ENCODE peak calls at places on chromosomes 16 and 17, in four cellular contexts. One of them, this sample, is unnamed.

GRCh38 chr16:8712589-8713361 is 38.4 kb downstream of the ABAT start:
- DNase-seq in SK-N-SH: peak
- DNase-seq in GM12878: no peak
- DNase-seq in K562: no peak
- DNase-seq in this sample: peak

GRCh38 chr16:20768121-20768520 is 4.3 kb downstream of the ACSM3 start:
- DNase-seq in GM12878: no peak
- DNase-seq in K562: no peak
- DNase-seq in SK-N-SH: no peak
- DNase-seq in this sample: no peak

GRCh38 chr17:10156579-10157488 is 41.6 kb downstream of the GAS7 start:
- DNase-seq in K562: no peak
- DNase-seq in GM12878: peak
- DNase-seq in SK-N-SH: no peak
- DNase-seq in this sample: no peak

GRCh38 chr16:89972244-89973234 is 24.0 kb downstream of the DEF8 start:
- DNase-seq in GM12878: no peak
- DNase-seq in SK-N-SH: peak
- DNase-seq in K562: peak
- DNase-seq in this sample: peak

GRCh38 chr16:5035909-5036227 is 2.1 kb upstream of the NAGPA start:
- DNase-seq in SK-N-SH: no peak
- DNase-seq in K562: no peak
- DNase-seq in GM12878: no peak
- DNase-seq in this sample: no peak

GRCh38 chr16:73047536-73048291 is at the start of gene ZFHX3:
- DNase-seq in GM12878: no peak
- DNase-seq in K562: no peak
- DNase-seq in SK-N-SH: peak
- DNase-seq in this sample: peak

GRCh38 chr17:57861737-57862409 is 12.0 kb upstream of the MRPS23 start:
- DNase-seq in K562: no peak
- DNase-seq in SK-N-SH: peak
- DNase-seq in GM12878: no peak
- DNase-seq in this sample: peak

GRCh38 chr16:78537511-78537910 is 438.1 kb downstream of the WWOX start:
- DNase-seq in SK-N-SH: no peak
- DNase-seq in K562: no peak
- DNase-seq in GM12878: no peak
- DNase-seq in this sample: no peak

GRCh38 chr17:75124041-75124818 is 7.3 kb downstream of the NT5C start:
- DNase-seq in GM12878: no peak
- DNase-seq in K562: peak
- DNase-seq in SK-N-SH: no peak
- DNase-seq in this sample: no peak

GRCh38 chr17:11795906-11796305 is 197.6 kb downstream of the DNAH9 start:
- DNase-seq in K562: no peak
- DNase-seq in SK-N-SH: no peak
- DNase-seq in GM12878: no peak
- DNase-seq in this sample: no peak

GRCh38 chr17:55308613-55309332 is 44.0 kb downstream of the HLF start:
- DNase-seq in SK-N-SH: no peak
- DNase-seq in GM12878: no peak
- DNase-seq in K562: no peak
- DNase-seq in this sample: no peak

GRCh38 chr16:76940251-76940650 is 250.7 kb upstream of the MON1B start:
- DNase-seq in GM12878: no peak
- DNase-seq in K562: no peak
- DNase-seq in SK-N-SH: no peak
- DNase-seq in this sample: no peak
- TF ChIP-seq USF1 in GM12878: no peak
- TF ChIP-seq USF1 in K562: no peak
- TF ChIP-seq USF1 in SK-N-SH: no peak
- TF ChIP-seq USF1 in this sample: no peak

GRCh38 chr16:88763502-88764053 is 21.4 kb downstream of the PIEZO1 start:
- DNase-seq in GM12878: no peak
- DNase-seq in SK-N-SH: no peak
- DNase-seq in K562: peak
- DNase-seq in this sample: peak
- TF ChIP-seq USF1 in GM12878: no peak
- TF ChIP-seq USF1 in SK-N-SH: no peak
- TF ChIP-seq USF1 in K562: no peak
- TF ChIP-seq USF1 in this sample: no peak

DNA sequence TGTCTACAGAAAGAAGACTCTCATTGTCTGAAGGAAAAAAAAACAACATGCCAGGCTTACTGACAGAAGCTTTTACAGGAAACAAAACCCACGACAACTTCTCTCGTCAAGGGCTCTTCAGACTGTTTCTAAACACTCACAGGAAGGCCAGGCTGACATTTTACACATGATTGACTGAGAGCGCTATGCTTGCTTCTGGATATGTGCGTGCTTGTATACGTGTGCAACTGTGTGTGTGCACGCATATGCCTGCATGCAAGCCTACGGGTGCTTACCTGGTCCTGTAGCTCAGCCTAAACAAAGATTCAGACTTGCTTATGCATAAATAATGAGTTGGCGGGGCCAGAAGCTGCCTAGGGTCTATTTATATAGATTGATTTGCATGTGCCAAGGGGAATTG is 460.9 kb upstream of the C16orf82 start:
- DNase-seq in GM12878: no peak
- DNase-seq in SK-N-SH: no peak
- DNase-seq in K562: no peak
- DNase-seq in this sample: no peak
- TF ChIP-seq USF1 in GM12878: no peak
- TF ChIP-seq USF1 in SK-N-SH: no peak
- TF ChIP-seq USF1 in K562: no peak
- TF ChIP-seq USF1 in this sample: no peak

GRCh38 chr17:28285965-28286364 is 33.0 kb upstream of the TMEM97 start:
- DNase-seq in GM12878: no peak
- DNase-seq in SK-N-SH: no peak
- DNase-seq in K562: no peak
- DNase-seq in this sample: no peak

GRCh38 chr17:28280826-28281225 is 38.2 kb upstream of the TMEM97 start:
- DNase-seq in K562: no peak
- DNase-seq in SK-N-SH: no peak
- DNase-seq in GM12878: no peak
- DNase-seq in this sample: no peak

GRCh38 chr17:28282596-28282995 is 36.4 kb upstream of the TMEM97 start:
- DNase-seq in SK-N-SH: no peak
- DNase-seq in GM12878: no peak
- DNase-seq in K562: no peak
- DNase-seq in this sample: no peak
- TF ChIP-seq USF1 in SK-N-SH: no peak
- TF ChIP-seq USF1 in GM12878: no peak
- TF ChIP-seq USF1 in K562: no peak
- TF ChIP-seq USF1 in this sample: no peak

GRCh38 chr17:61396586-61397085 is 3.0 kb upstream of the TBX2 start:
- DNase-seq in GM12878: no peak
- DNase-seq in K562: no peak
- DNase-seq in SK-N-SH: no peak
- DNase-seq in this sample: no peak
- TF ChIP-seq USF1 in GM12878: no peak
- TF ChIP-seq USF1 in K562: no peak
- TF ChIP-seq USF1 in SK-N-SH: no peak
- TF ChIP-seq USF1 in this sample: no peak

DNA sequence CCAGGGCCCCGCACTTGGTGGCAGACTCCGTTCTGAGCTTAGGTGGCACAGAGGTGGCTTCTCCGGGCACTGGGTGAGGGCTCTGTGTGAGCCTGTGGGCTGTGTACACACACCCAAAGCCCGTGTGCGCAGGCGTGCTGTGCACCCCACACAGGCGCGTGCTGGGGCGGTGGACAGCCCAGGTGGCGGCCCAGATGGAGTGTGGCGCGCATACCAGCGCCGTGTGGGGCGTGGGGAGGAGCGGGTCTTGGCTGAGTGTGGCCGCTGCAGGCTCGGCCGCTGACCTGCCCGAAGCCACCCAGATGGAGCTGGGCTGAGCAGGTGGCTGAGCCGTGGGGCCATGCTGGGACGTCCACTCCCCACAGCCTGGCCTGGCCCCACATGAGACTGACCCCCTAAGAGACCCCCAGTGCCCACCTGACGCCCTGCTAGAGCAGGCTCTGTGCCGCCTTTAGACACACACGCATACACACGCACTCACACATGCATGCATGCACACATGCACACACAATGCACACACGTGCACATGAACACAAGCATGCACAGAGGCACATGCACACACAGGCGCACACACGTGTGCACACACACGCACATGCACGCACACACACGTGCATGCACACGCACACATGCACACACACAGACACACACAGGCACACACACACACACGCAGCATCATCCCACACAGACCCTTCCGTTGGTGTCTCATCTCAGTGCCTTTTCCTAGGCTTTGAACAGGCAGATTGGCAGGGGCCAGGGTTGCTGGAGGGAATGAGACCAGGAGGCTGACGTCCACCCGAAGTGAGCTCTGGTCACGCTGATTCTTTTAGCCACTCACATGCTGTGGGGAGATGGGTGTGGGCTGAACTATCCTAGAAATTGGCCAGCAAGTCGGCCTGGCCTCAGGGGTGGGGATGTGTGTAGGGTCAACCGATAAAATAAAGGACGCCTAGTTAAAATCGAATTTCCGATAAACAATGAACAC is 2.1 kb downstream of the PRR35 start:
- DNase-seq in SK-N-SH: no peak
- DNase-seq in GM12878: no peak
- DNase-seq in K562: no peak
- DNase-seq in this sample: no peak
- TF ChIP-seq USF1 in SK-N-SH: no peak
- TF ChIP-seq USF1 in GM12878: no peak
- TF ChIP-seq USF1 in K562: peak
- TF ChIP-seq USF1 in this sample: no peak

GRCh38 chr16:59634951-59635350 is 900.8 kb upstream of the GOT2 start:
- DNase-seq in SK-N-SH: no peak
- DNase-seq in K562: no peak
- DNase-seq in GM12878: no peak
- DNase-seq in this sample: no peak

GRCh38 chr16:59635674-59636073 is 901.6 kb upstream of the GOT2 start:
- DNase-seq in K562: no peak
- DNase-seq in SK-N-SH: no peak
- DNase-seq in GM12878: no peak
- DNase-seq in this sample: no peak

GRCh38 chr16:59633996-59634579 is 900.0 kb upstream of the GOT2 start:
- DNase-seq in SK-N-SH: no peak
- DNase-seq in K562: no peak
- DNase-seq in GM12878: no peak
- DNase-seq in this sample: no peak

DNA sequence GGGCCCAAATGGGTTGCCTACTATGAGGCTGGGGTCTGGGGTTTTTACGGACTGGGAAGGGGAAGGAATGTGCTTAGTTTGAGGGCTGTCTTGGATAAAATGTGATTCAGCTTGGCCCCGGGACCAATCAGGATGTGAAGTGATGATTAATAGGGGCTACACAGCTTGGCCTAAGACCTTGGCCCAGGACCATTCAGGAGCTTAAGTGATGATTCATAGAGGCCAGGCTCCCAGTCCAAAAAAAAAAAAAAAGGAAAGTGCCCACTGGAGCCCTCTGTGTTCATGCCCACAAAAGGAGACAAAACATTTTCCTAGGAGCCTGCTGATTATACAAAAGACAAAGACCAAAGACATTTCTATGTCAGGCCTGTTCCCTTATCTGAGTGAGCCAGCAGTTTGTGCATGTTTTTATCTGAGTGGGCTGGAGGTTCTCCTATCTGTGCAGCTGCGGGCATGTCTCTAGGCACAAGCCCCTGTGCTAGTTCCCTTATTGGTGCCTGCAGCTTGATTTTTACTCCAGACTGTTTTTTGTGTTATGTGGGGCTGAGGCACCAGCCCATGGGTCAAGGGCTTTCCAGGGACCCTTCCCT is 898.2 kb upstream of the GOT2 start:
- DNase-seq in K562: no peak
- DNase-seq in SK-N-SH: no peak
- DNase-seq in GM12878: no peak
- DNase-seq in this sample: no peak
- TF ChIP-seq USF1 in K562: no peak
- TF ChIP-seq USF1 in SK-N-SH: no peak
- TF ChIP-seq USF1 in GM12878: no peak
- TF ChIP-seq USF1 in this sample: no peak

GRCh38 chr17:28279411-28279810 is 39.6 kb upstream of the TMEM97 start:
- DNase-seq in K562: no peak
- DNase-seq in SK-N-SH: no peak
- DNase-seq in GM12878: no peak
- DNase-seq in this sample: no peak
- TF ChIP-seq USF1 in K562: no peak
- TF ChIP-seq USF1 in SK-N-SH: no peak
- TF ChIP-seq USF1 in GM12878: no peak
- TF ChIP-seq USF1 in this sample: no peak

This sample was measured in WTC11.